ENCODE peak calls at places on chromosomes 12 and 14, in eight cellular contexts. One of them, this sample, is unnamed.
A peak's percentile ranks its signal among the peaks of the same experiment; 100 is the strongest.

GRCh38 chr12:62917066-62917465 is 17.9 kb downstream of the PPM1H start:
- DNase-seq in keratinocyte: no peak
- DNase-seq in fibroblast of lung: no peak
- DNase-seq in psoas muscle: no peak
- DNase-seq in heart left ventricle: no peak
- DNase-seq in IMR-90: no peak
- DNase-seq in right atrium auricular region: no peak
- DNase-seq in cardiac muscle cell: no peak
- DNase-seq in this sample: no peak

GRCh38 chr12:81078469-81079196 is 754 bp downstream of the ACSS3 start:
- DNase-seq in keratinocyte: no peak
- DNase-seq in fibroblast of lung: peak; percentile 67
- DNase-seq in psoas muscle: no peak
- DNase-seq in heart left ventricle: no peak
- DNase-seq in IMR-90: peak; percentile 46
- DNase-seq in right atrium auricular region: no peak
- DNase-seq in cardiac muscle cell: peak; percentile 37
- DNase-seq in this sample: no peak

GRCh38 chr12:79847417-79847816 is 87.5 kb downstream of the PPP1R12A start:
- DNase-seq in keratinocyte: no peak
- DNase-seq in fibroblast of lung: no peak
- DNase-seq in psoas muscle: no peak
- DNase-seq in heart left ventricle: no peak
- DNase-seq in IMR-90: no peak
- DNase-seq in right atrium auricular region: no peak
- DNase-seq in cardiac muscle cell: no peak
- DNase-seq in this sample: no peak

GRCh38 chr14:55097894-55098560 is 31.0 kb upstream of the LGALS3 start:
- DNase-seq in keratinocyte: no peak
- DNase-seq in fibroblast of lung: no peak
- DNase-seq in psoas muscle: no peak
- DNase-seq in heart left ventricle: no peak
- DNase-seq in IMR-90: no peak
- DNase-seq in right atrium auricular region: no peak
- DNase-seq in cardiac muscle cell: no peak
- DNase-seq in this sample: no peak

GRCh38 chr12:6700646-6701051 is at the start of gene PIANP:
- DNase-seq in keratinocyte: no peak
- DNase-seq in fibroblast of lung: no peak
- DNase-seq in psoas muscle: no peak
- DNase-seq in heart left ventricle: peak; percentile 68
- DNase-seq in IMR-90: peak; percentile 21
- DNase-seq in right atrium auricular region: no peak
- DNase-seq in cardiac muscle cell: peak; percentile 81
- DNase-seq in this sample: peak; percentile 73

GRCh38 chr12:6961695-6962284 is 8.7 kb downstream of the PHB2 start:
- DNase-seq in keratinocyte: no peak
- DNase-seq in fibroblast of lung: peak; percentile 63
- DNase-seq in psoas muscle: peak; percentile 81
- DNase-seq in heart left ventricle: peak; percentile 72
- DNase-seq in IMR-90: peak; percentile 77
- DNase-seq in right atrium auricular region: peak; percentile 86
- DNase-seq in cardiac muscle cell: peak; percentile 83
- DNase-seq in this sample: peak; percentile 87

GRCh38 chr12:5375547-5376295 is 56.2 kb upstream of the NTF3 start:
- DNase-seq in keratinocyte: no peak
- DNase-seq in fibroblast of lung: no peak
- DNase-seq in psoas muscle: no peak
- DNase-seq in heart left ventricle: no peak
- DNase-seq in IMR-90: no peak
- DNase-seq in right atrium auricular region: no peak
- DNase-seq in cardiac muscle cell: no peak
- DNase-seq in this sample: no peak

GRCh38 chr12:59067068-59067467 is 146.8 kb upstream of the LRIG3 start:
- DNase-seq in keratinocyte: peak; percentile 75
- DNase-seq in fibroblast of lung: peak; percentile 47
- DNase-seq in psoas muscle: no peak
- DNase-seq in heart left ventricle: no peak
- DNase-seq in IMR-90: peak; percentile 81
- DNase-seq in right atrium auricular region: no peak
- DNase-seq in cardiac muscle cell: no peak
- DNase-seq in this sample: no peak

GRCh38 chr12:9906888-9907287 is 25.3 kb downstream of the CLEC2A start:
- DNase-seq in keratinocyte: no peak
- DNase-seq in fibroblast of lung: no peak
- DNase-seq in psoas muscle: no peak
- DNase-seq in heart left ventricle: no peak
- DNase-seq in IMR-90: no peak
- DNase-seq in right atrium auricular region: no peak
- DNase-seq in cardiac muscle cell: no peak
- DNase-seq in this sample: no peak

GRCh38 chr14:21090194-21090939 is 8.1 kb downstream of the ZNF219 start:
- DNase-seq in keratinocyte: no peak
- DNase-seq in fibroblast of lung: no peak
- DNase-seq in psoas muscle: no peak
- DNase-seq in heart left ventricle: peak; percentile 74
- DNase-seq in IMR-90: no peak
- DNase-seq in right atrium auricular region: no peak
- DNase-seq in cardiac muscle cell: no peak
- DNase-seq in this sample: no peak

GRCh38 chr12:109462868-109463692 is 14.0 kb downstream of the KCTD10 start:
- DNase-seq in keratinocyte: no peak
- DNase-seq in fibroblast of lung: peak; percentile 98
- DNase-seq in psoas muscle: peak; percentile 87
- DNase-seq in heart left ventricle: peak; percentile 80
- DNase-seq in IMR-90: peak; percentile 98
- DNase-seq in right atrium auricular region: peak; percentile 93
- DNase-seq in cardiac muscle cell: peak; percentile 87
- DNase-seq in this sample: peak; percentile 94

GRCh38 chr14:30227436-30227835 is 299.8 kb upstream of the PRKD1 start:
- DNase-seq in keratinocyte: no peak
- DNase-seq in fibroblast of lung: peak; percentile 91
- DNase-seq in psoas muscle: peak; percentile 50
- DNase-seq in heart left ventricle: no peak
- DNase-seq in IMR-90: peak; percentile 55
- DNase-seq in right atrium auricular region: no peak
- DNase-seq in cardiac muscle cell: no peak
- DNase-seq in this sample: no peak

GRCh38 chr12:120817559-120818330 is 86.4 kb downstream of the SPPL3 start:
- DNase-seq in keratinocyte: no peak
- DNase-seq in fibroblast of lung: no peak
- DNase-seq in psoas muscle: no peak
- DNase-seq in heart left ventricle: no peak
- DNase-seq in IMR-90: no peak
- DNase-seq in right atrium auricular region: no peak
- DNase-seq in cardiac muscle cell: no peak
- DNase-seq in this sample: no peak

GRCh38 chr14:85528882-85529585 is 910 bp upstream of the FLRT2 start:
- DNase-seq in keratinocyte: no peak
- DNase-seq in fibroblast of lung: peak; percentile 70
- DNase-seq in psoas muscle: peak; percentile 30
- DNase-seq in heart left ventricle: no peak
- DNase-seq in IMR-90: peak; percentile 72
- DNase-seq in right atrium auricular region: no peak
- DNase-seq in cardiac muscle cell: no peak
- DNase-seq in this sample: peak; percentile 32

GRCh38 chr14:28436821-28437220 is 329.8 kb upstream of the FOXG1 start:
- DNase-seq in keratinocyte: no peak
- DNase-seq in fibroblast of lung: no peak
- DNase-seq in psoas muscle: no peak
- DNase-seq in heart left ventricle: no peak
- DNase-seq in IMR-90: no peak
- DNase-seq in right atrium auricular region: no peak
- DNase-seq in cardiac muscle cell: no peak
- DNase-seq in this sample: no peak

GRCh38 chr12:25362646-25363045 is 111.9 kb upstream of the KRAS start:
- DNase-seq in keratinocyte: no peak
- DNase-seq in fibroblast of lung: no peak
- DNase-seq in psoas muscle: no peak
- DNase-seq in heart left ventricle: no peak
- DNase-seq in IMR-90: no peak
- DNase-seq in right atrium auricular region: no peak
- DNase-seq in cardiac muscle cell: no peak
- DNase-seq in this sample: no peak

GRCh38 chr12:108835860-108836634 is 21.3 kb downstream of the SSH1 start:
- DNase-seq in keratinocyte: no peak
- DNase-seq in fibroblast of lung: no peak
- DNase-seq in psoas muscle: no peak
- DNase-seq in heart left ventricle: no peak
- DNase-seq in IMR-90: no peak
- DNase-seq in right atrium auricular region: no peak
- DNase-seq in cardiac muscle cell: no peak
- DNase-seq in this sample: no peak

GRCh38 chr12:12520278-12520677 is 42.4 kb downstream of the DUSP16 start:
- DNase-seq in keratinocyte: no peak
- DNase-seq in fibroblast of lung: no peak
- DNase-seq in psoas muscle: no peak
- DNase-seq in heart left ventricle: no peak
- DNase-seq in IMR-90: no peak
- DNase-seq in right atrium auricular region: no peak
- DNase-seq in cardiac muscle cell: no peak
- DNase-seq in this sample: no peak

GRCh38 chr12:46893429-46893828 is 67.6 kb upstream of the SLC38A4 start:
- DNase-seq in keratinocyte: no peak
- DNase-seq in fibroblast of lung: no peak
- DNase-seq in psoas muscle: no peak
- DNase-seq in heart left ventricle: no peak
- DNase-seq in IMR-90: no peak
- DNase-seq in right atrium auricular region: no peak
- DNase-seq in cardiac muscle cell: no peak
- DNase-seq in this sample: no peak

GRCh38 chr12:57459750-57460400 is at the start of gene GLI1:
- DNase-seq in keratinocyte: no peak
- DNase-seq in fibroblast of lung: peak; percentile 46
- DNase-seq in psoas muscle: no peak
- DNase-seq in heart left ventricle: peak; percentile 53
- DNase-seq in IMR-90: peak; percentile 28
- DNase-seq in right atrium auricular region: no peak
- DNase-seq in cardiac muscle cell: peak; percentile 73
- DNase-seq in this sample: peak; percentile 74

GRCh38 chr12:105041186-105041585 is 43.1 kb downstream of the ALDH1L2 start:
- DNase-seq in keratinocyte: no peak
- DNase-seq in fibroblast of lung: no peak
- DNase-seq in psoas muscle: no peak
- DNase-seq in heart left ventricle: no peak
- DNase-seq in IMR-90: no peak
- DNase-seq in right atrium auricular region: no peak
- DNase-seq in cardiac muscle cell: no peak
- DNase-seq in this sample: no peak

DNA sequence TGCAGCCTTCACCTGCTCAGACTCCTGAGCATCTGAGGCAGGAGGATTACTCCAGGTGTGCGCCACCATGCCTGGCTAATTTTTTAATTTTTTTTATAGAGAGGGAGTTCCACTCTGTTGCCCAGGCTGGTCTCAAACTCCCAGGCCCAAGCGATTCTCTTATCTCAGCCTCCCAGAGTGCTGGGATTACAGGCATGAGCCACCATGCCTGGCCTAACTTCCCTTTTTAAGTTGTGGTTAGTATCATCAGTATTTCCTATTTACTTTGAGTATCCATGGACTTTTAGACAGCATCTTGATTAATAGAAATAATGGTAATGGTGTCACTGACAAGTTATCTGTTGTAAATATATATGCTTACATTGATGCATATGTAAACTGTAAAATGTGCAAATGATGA is 116.9 kb downstream of the FGD4 start:
- DNase-seq in keratinocyte: no peak
- DNase-seq in fibroblast of lung: no peak
- DNase-seq in psoas muscle: no peak
- DNase-seq in heart left ventricle: no peak
- DNase-seq in IMR-90: no peak
- DNase-seq in right atrium auricular region: no peak
- DNase-seq in cardiac muscle cell: no peak
- DNase-seq in this sample: no peak
- H3K27ac ChIP-seq in keratinocyte: no peak overlapping the region
- H3K27ac ChIP-seq in fibroblast of lung: no peak overlapping the region
- H3K27ac ChIP-seq in psoas muscle: no peak overlapping the region
- H3K27ac ChIP-seq in heart left ventricle: peak overlapping the region; percentile 16
- H3K27ac ChIP-seq in IMR-90: no peak overlapping the region
- H3K27ac ChIP-seq in right atrium auricular region: no peak overlapping the region
- H3K27ac ChIP-seq in cardiac muscle cell: no peak overlapping the region
- H3K27ac ChIP-seq in this sample: no peak overlapping the region

GRCh38 chr14:37597538-37598084 is 2.2 kb downstream of the TTC6 start:
- DNase-seq in keratinocyte: no peak
- DNase-seq in fibroblast of lung: no peak
- DNase-seq in psoas muscle: no peak
- DNase-seq in heart left ventricle: peak; percentile 42
- DNase-seq in IMR-90: no peak
- DNase-seq in right atrium auricular region: no peak
- DNase-seq in cardiac muscle cell: no peak
- DNase-seq in this sample: no peak
- H3K9me3 ChIP-seq in keratinocyte: no peaks in the 10 kb centered on the region
- H3K9me3 ChIP-seq in fibroblast of lung: no peaks in the 10 kb centered on the region
- H3K9me3 ChIP-seq in psoas muscle: no peaks in the 10 kb centered on the region
- H3K9me3 ChIP-seq in heart left ventricle: no peaks in the 10 kb centered on the region
- H3K9me3 ChIP-seq in IMR-90: peaks cover 16% of the 10 kb centered on the region
- H3K9me3 ChIP-seq in right atrium auricular region: peaks cover 5% of the 10 kb centered on the region
- H3K9me3 ChIP-seq in cardiac muscle cell: no peaks in the 10 kb centered on the region
- H3K9me3 ChIP-seq in this sample: no peaks in the 10 kb centered on the region

DNA sequence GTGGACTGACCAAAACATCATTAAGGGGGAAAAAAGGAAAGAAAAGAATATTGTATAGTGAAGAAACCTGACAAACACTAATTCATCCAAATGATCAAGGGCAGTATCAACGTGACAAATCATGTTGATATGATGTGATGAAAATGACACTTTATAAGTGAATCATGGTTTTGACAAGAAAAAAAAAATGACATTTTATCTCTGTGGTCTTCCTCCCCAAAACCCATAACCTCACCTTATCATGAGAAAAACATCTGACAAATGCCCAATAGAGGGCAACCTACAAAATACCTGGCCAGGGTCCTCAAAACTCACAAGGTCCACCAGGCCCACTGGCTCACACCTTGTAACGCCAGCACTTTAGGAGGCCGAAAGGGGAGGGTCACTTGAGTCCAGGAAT is 13.8 kb downstream of the TMED10 start:
- DNase-seq in keratinocyte: no peak
- DNase-seq in fibroblast of lung: no peak
- DNase-seq in psoas muscle: no peak
- DNase-seq in heart left ventricle: no peak
- DNase-seq in IMR-90: no peak
- DNase-seq in right atrium auricular region: no peak
- DNase-seq in cardiac muscle cell: no peak
- DNase-seq in this sample: no peak
- H3K4me1 ChIP-seq in keratinocyte: no peaks in the 10 kb centered on the region
- H3K4me1 ChIP-seq in fibroblast of lung: no peaks in the 10 kb centered on the region
- H3K4me1 ChIP-seq in psoas muscle: peaks cover 57% of the 10 kb centered on the region
- H3K4me1 ChIP-seq in heart left ventricle: peaks cover 14% of the 10 kb centered on the region
- H3K4me1 ChIP-seq in IMR-90: no peaks in the 10 kb centered on the region
- H3K4me1 ChIP-seq in right atrium auricular region: no peaks in the 10 kb centered on the region
- H3K4me1 ChIP-seq in cardiac muscle cell: no peaks in the 10 kb centered on the region
- H3K4me1 ChIP-seq in this sample: peaks cover 8% of the 10 kb centered on the region

DNA sequence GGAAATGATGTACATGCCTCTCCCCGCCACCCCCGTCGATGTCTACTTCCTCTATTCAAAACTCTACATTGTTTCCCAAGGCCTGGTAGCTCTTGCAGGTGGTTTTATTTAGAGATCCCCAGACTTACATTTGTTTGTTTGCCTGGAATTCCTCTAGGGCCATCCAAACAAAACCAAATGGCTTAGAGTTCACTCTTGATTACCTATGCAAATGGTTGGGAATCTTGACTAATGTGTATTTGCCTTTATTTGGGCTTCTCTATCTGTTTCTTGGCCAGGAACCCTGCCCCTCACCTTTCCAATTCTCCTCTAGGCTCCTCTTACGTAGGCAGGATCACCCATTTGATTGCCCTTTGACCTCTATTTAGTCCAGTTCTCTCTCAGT is 123.1 kb upstream of the DYRK2 start:
- DNase-seq in keratinocyte: no peak
- DNase-seq in fibroblast of lung: no peak
- DNase-seq in psoas muscle: no peak
- DNase-seq in heart left ventricle: no peak
- DNase-seq in IMR-90: no peak
- DNase-seq in right atrium auricular region: no peak
- DNase-seq in cardiac muscle cell: no peak
- DNase-seq in this sample: no peak
- H3K27ac ChIP-seq in keratinocyte: no peak overlapping the region
- H3K27ac ChIP-seq in fibroblast of lung: no peak overlapping the region
- H3K27ac ChIP-seq in psoas muscle: no peak overlapping the region
- H3K27ac ChIP-seq in heart left ventricle: no peak overlapping the region
- H3K27ac ChIP-seq in IMR-90: no peak overlapping the region
- H3K27ac ChIP-seq in right atrium auricular region: no peak overlapping the region
- H3K27ac ChIP-seq in cardiac muscle cell: peak overlapping the region; percentile 23
- H3K27ac ChIP-seq in this sample: no peak overlapping the region

This sample was measured in kidney.